ENCODE peak calls at places on chromosomes 7 and 10, in ten cellular contexts. D is neuronal stem cell, C is stomach, M is A673, O is spleen, E is prostate gland, T is colonic mucosa, H is PC-3, A is DND-41, X is kidney. B is an unnamed sample.

GRCh38 chr10:111077715-111078504 is 1.1 kb downstream of the ADRA2A start:
- DNase-seq in C (no peak), E (no peak), M (peak; percentile 14), D (no peak), T (peak; percentile 51), X (peak; percentile 83), O (no peak), A (no peak), H (no peak), B (no peak)

GRCh38 chr10:32958992-32959703 is 1.1 kb upstream of the ITGB1 start:
- DNase-seq in M (no peak), X (no peak), A (no peak), C (no peak), H (peak; percentile 46), E (no peak), O (no peak), D (no peak), T (no peak), B (no peak)

GRCh38 chr7:41517771-41518170 is 185.1 kb downstream of the INHBA start:
- DNase-seq in D (no peak), M (no peak), O (no peak), X (no peak), E (no peak), A (no peak), C (no peak), H (no peak), T (no peak), B (no peak)

GRCh38 chr7:12851841-12852240 is 164.4 kb downstream of the ARL4A start:
- DNase-seq in O (no peak), E (no peak), X (no peak), D (no peak), M (no peak), A (no peak), C (no peak), H (no peak), T (no peak), B (no peak)

GRCh38 chr10:79492839-79493238 is 19.5 kb upstream of the EIF5AL1 start:
- DNase-seq in E (no peak), M (no peak), A (no peak), T (no peak), X (no peak), O (no peak), H (no peak), C (no peak), D (no peak), B (no peak)

GRCh38 chr10:118594392-118595063 is 920 bp downstream of the PRLHR start:
- DNase-seq in H (no peak), M (peak; percentile 25), O (no peak), D (peak; percentile 92), E (no peak), C (no peak), A (peak; percentile 7), X (peak; percentile 72), T (peak; percentile 22), B (no peak)

GRCh38 chr7:711967-712600 is 14.4 kb upstream of the DNAAF5 start:
- DNase-seq in D (no peak), E (no peak), T (no peak), H (no peak), A (no peak), C (no peak), O (peak; percentile 51), M (no peak), X (peak; percentile 63), B (no peak)

GRCh38 chr7:36486336-36486735 is 96.7 kb downstream of the ANLN start:
- DNase-seq in H (no peak), A (no peak), C (no peak), D (no peak), T (no peak), X (no peak), E (no peak), M (no peak), O (no peak), B (no peak)

GRCh38 chr10:131856441-131857094 is 44.2 kb upstream of the PPP2R2D start:
- DNase-seq in T (no peak), H (no peak), C (no peak), A (no peak), X (peak; percentile 46), D (no peak), O (peak; percentile 57), E (no peak), M (no peak), B (peak; percentile 18)

GRCh38 chr10:114629083-114629823 is 28.8 kb downstream of the ABLIM1 start:
- DNase-seq in X (no peak), D (no peak), M (no peak), E (no peak), C (no peak), O (no peak), A (no peak), H (no peak), T (no peak), B (no peak)

GRCh38 chr10:17227367-17228080 is 517 bp upstream of the VIM start:
- DNase-seq in O (no peak), X (no peak), A (peak; percentile 19), D (no peak), H (no peak), C (no peak), E (no peak), M (peak; percentile 80), T (no peak), B (no peak)

GRCh38 chr7:13982940-13983677 is 6.4 kb downstream of the ETV1 start:
- DNase-seq in E (no peak), O (no peak), D (no peak), C (no peak), H (no peak), A (no peak), T (no peak), X (no peak), M (no peak), B (no peak)

GRCh38 chr10:116613486-116613885 is 7.3 kb upstream of the PNLIPRP2 start:
- DNase-seq in C (no peak), D (no peak), T (no peak), A (no peak), H (no peak), O (no peak), X (no peak), E (no peak), M (no peak), B (no peak)

GRCh38 chr10:3429651-3430050 is 257.1 kb upstream of the PITRM1 start:
- DNase-seq in C (no peak), O (no peak), A (no peak), H (no peak), T (peak; percentile 4), D (no peak), M (no peak), X (no peak), E (no peak), B (no peak)

GRCh38 chr10:26860026-26860541 is 674 bp downstream of the ABI1 start:
- DNase-seq in E (peak; percentile 49), M (peak; percentile 78), X (peak; percentile 91), A (peak; percentile 61), H (peak; percentile 57), O (peak; percentile 95), D (peak; percentile 39), C (peak; percentile 46), T (peak; percentile 66), B (peak; percentile 76)

GRCh38 chr7:767941-768729 is 41.1 kb upstream of the PRKAR1B start:
- DNase-seq in T (no peak), D (no peak), E (no peak), A (no peak), H (no peak), M (peak; percentile 96), O (peak; percentile 76), X (peak; percentile 98), C (no peak), B (no peak)

DNA sequence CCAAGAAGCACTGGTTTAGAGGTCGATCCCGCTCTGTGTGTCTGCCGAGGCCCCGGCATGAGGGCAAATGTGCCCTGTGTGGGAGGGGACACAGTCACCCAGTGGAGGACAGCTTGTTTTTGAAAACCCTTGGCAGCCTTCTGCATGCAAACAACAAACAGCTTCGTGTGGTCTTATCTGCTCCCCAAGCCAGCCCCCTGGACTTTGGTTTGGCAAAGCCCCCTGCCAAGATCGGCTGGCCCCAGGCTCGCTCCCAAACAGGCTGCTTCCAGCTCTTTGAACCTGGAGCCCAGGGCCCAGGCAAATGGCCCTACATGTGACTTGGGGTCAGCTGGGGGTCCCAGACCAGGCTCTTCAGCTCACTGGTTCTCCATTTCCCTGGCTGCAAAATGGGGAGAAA is 2.9 kb downstream of the ELN start:
- DNase-seq in E (no peak), A (no peak), H (no peak), M (no peak), C (no peak), X (no peak), T (no peak), D (no peak), O (no peak), B (no peak)
- H3K4me3 ChIP-seq in E (peak overlapping the region; percentile 4), A (no peak overlapping the region), H (no peak overlapping the region), M (no peak overlapping the region), C (peak overlapping the region; percentile 2), X (no peak overlapping the region), T (no peak overlapping the region), D (no peak overlapping the region), O (peak overlapping the region; percentile 47), B (no peak overlapping the region)

GRCh38 chr7:99109108-99110051 is 34.5 kb downstream of the SMURF1 start:
- DNase-seq in M (no peak), X (no peak), D (no peak), A (no peak), T (no peak), C (no peak), H (peak; percentile 23), O (no peak), E (no peak), B (no peak)
- H3K4me1 ChIP-seq in M (peaks cover 16% of the 10 kb centered on the region), X (peaks cover 18% of the 10 kb centered on the region), D (peaks cover 4% of the 10 kb centered on the region), A (no peaks in the 10 kb centered on the region), T (peaks cover 6% of the 10 kb centered on the region), C (peaks cover 54% of the 10 kb centered on the region), H (peaks cover 72% of the 10 kb centered on the region), O (peaks cover 40% of the 10 kb centered on the region), E (peaks cover 2% of the 10 kb centered on the region), B (peaks cover 6% of the 10 kb centered on the region)

DNA sequence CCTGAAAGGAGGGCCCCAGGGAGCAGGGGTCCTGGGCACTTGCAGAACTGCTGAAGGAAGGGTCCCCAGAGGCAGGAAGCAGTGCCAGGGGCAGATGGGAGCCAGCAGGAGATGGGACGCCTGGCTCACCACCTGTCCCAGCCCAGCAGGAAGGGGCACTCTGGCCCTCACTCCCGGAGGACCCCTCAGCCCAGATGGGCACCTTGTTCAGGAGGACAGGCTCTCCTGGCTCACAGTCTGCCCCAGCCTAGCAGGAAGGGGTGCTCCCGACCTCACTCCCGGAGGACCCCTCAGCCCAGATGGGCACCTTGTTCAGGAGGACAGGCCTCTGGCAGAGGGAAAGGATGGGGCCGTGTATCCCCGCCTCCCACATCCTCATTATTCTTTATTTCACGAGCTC is 331.4 kb upstream of the SHH start:
- DNase-seq in D (no peak), T (no peak), C (no peak), H (no peak), X (peak; percentile 64), M (no peak), O (no peak), E (no peak), A (no peak), B (no peak)
- H3K27ac ChIP-seq in D (no peak overlapping the region), T (no peak overlapping the region), C (no peak overlapping the region), H (no peak overlapping the region), X (no peak overlapping the region), M (no peak overlapping the region), O (no peak overlapping the region), E (no peak overlapping the region), A (no peak overlapping the region), B (no peak overlapping the region)

DNA sequence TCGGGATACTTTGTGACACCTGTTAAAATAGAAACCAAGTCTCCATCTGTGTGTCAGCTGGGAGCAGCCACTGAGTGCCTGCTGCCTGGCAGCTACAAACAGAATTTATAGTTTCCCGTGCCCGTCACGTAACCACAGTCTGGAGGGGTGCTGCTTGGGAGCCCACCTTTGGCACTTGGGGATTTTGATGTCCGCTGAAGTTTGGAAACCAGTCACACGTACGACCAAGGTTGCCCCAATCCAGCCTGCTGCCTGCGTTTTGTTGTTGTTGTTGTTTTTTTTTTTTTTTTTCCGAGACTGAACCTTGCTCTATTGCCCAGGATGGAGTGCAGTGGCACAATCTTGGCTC is 1.6 kb downstream of the TRRAP start:
- DNase-seq in T (no peak), C (no peak), D (no peak), X (no peak), E (no peak), A (no peak), M (no peak), O (no peak), H (no peak), B (no peak)
- H3K4me3 ChIP-seq in T (peak overlapping the region; percentile 100), C (peak overlapping the region; percentile 91), D (no peak overlapping the region), X (peak overlapping the region; percentile 94), E (peak overlapping the region; percentile 100), A (peak overlapping the region; percentile 67), M (peak overlapping the region; percentile 92), O (peak overlapping the region; percentile 95), H (peak overlapping the region; percentile 99), B (peak overlapping the region; percentile 94)